ENCODE peak calls at places on chromosomes 13 and 19, in seven cellular contexts. M, R, X, P, W, K and T are unnamed samples.

GRCh38 chr13:97108535-97108910 is 113.6 kb upstream of the MBNL2 start:
- DNase-seq in M (no peak), R (no peak), X (no peak), P (no peak), W (no peak), K (no peak), T (no peak)

GRCh38 chr19:49364083-49364687 is 508 bp downstream of the DKKL1 start:
- DNase-seq in M (no peak), R (no peak), X (no peak), P (no peak), W (no peak), K (no peak), T (no peak)

GRCh38 chr13:27826379-27827353 is 34.4 kb downstream of the GSX1 start:
- DNase-seq in M (peak; percentile 59), R (peak; percentile 60), X (peak; percentile 83), P (peak; percentile 84), W (peak; percentile 69), K (peak; percentile 91), T (peak; percentile 92)

GRCh38 chr13:24338721-24339120 is 29.3 kb downstream of the C1QTNF9 start:
- DNase-seq in M (no peak), R (no peak), X (no peak), P (no peak), W (no peak), K (no peak), T (no peak)

GRCh38 chr13:40095695-40096356 is 440.4 kb downstream of the COG6 start:
- DNase-seq in M (no peak), R (no peak), X (no peak), P (no peak), W (no peak), K (no peak), T (peak; percentile 52)

GRCh38 chr19:33804021-33804799 is 7.5 kb downstream of the KCTD15 start:
- DNase-seq in M (no peak), R (peak; percentile 25), X (no peak), P (no peak), W (no peak), K (no peak), T (no peak)

GRCh38 chr19:54469496-54469934 is 3.6 kb downstream of the CDC42EP5 start:
- DNase-seq in M (no peak), R (no peak), X (no peak), P (no peak), W (no peak), K (no peak), T (no peak)

GRCh38 chr13:91946498-91947070 is 548.2 kb downstream of the GPC5 start:
- DNase-seq in M (no peak), R (no peak), X (no peak), P (no peak), W (no peak), K (peak; percentile 41), T (peak; percentile 63)

GRCh38 chr13:114011226-114011625 is 37.4 kb upstream of the C13orf46 start:
- DNase-seq in M (no peak), R (no peak), X (no peak), P (no peak), W (no peak), K (no peak), T (no peak)

GRCh38 chr13:32791545-32792172 is 205.4 kb downstream of the PDS5B start:
- DNase-seq in M (no peak), R (no peak), X (peak; percentile 72), P (no peak), W (no peak), K (no peak), T (no peak)

GRCh38 chr19:13748169-13748884 is 16.0 kb upstream of the MRI1 start:
- DNase-seq in M (no peak), R (no peak), X (no peak), P (no peak), W (no peak), K (peak; percentile 1), T (peak; percentile 31)

GRCh38 chr19:15279326-15279904 is 47.2 kb upstream of the EPHX3 start:
- DNase-seq in M (no peak), R (no peak), X (no peak), P (no peak), W (no peak), K (no peak), T (peak; percentile 56)

GRCh38 chr19:15283141-15283885 is 49.0 kb downstream of the BRD4 start:
- DNase-seq in M (no peak), R (no peak), X (no peak), P (no peak), W (no peak), K (peak; percentile 19), T (no peak)

GRCh38 chr19:15280048-15280725 is 47.9 kb upstream of the EPHX3 start:
- DNase-seq in M (no peak), R (no peak), X (no peak), P (no peak), W (no peak), K (no peak), T (no peak)

GRCh38 chr19:15282311-15282705 is 50.0 kb downstream of the BRD4 start:
- DNase-seq in M (no peak), R (no peak), X (no peak), P (no peak), W (no peak), K (no peak), T (no peak)

DNA sequence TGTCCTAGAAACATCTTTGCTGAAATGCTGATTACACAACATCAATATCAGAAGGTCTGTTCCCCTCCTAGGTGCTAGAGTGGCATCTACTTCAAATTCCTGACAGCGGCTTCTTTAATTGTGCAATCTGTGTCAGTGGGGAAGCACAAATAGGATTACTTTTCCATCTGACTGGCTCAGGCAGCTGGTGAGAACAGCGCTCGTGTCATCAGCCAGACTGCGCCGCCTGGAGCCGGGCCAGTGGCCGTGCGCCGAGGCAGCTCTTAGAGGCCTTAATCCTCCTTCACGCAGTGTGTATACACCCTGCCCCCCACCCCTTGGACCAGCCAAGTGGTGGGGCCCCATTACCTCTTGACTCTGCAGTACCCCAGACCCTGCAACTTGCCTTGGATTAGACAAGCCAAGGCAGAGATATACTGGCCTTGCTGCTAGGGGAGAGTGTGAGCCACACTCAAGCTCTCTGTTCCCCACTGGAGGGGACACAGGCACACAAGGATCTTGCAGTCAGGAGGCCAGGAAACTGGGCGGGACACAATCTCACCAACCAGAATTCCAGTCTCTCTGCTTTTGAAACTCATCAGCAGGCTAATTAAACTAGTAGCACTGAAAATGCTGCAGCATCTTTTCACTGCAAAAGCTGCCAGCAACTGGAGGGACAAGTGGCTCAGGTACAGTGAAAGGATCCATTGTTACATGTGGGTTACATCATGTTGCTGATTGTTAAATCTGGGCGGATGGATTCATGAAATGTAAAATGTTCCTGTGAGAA is 48.9 kb upstream of the EPHX3 start:
- DNase-seq in M (no peak), R (peak; percentile 71), X (no peak), P (peak; percentile 77), W (peak; percentile 39), K (no peak), T (peak; percentile 96)
- TF ChIP-seq CTCF in M (no peak), R (no peak), X (no peak), P (no peak), W (no peak), K (peak; percentile 29), T (peak; percentile 43)

GRCh38 chr19:43976732-43977131 is 7.3 kb upstream of the ZNF155 start:
- DNase-seq in M (no peak), R (no peak), X (no peak), P (no peak), W (no peak), K (no peak), T (no peak)
- H3K9me3 ChIP-seq in M (no peaks in the 10 kb centered on the region), R (peaks cover 94% of the 10 kb centered on the region), X (no peaks in the 10 kb centered on the region), P (peaks cover 12% of the 10 kb centered on the region), W (no peaks in the 10 kb centered on the region), K (no peaks in the 10 kb centered on the region), T (peaks cover 58% of the 10 kb centered on the region)

GRCh38 chr13:37340911-37341670 is 235.6 kb upstream of the CSNK1A1L start:
- DNase-seq in M (no peak), R (no peak), X (no peak), P (no peak), W (no peak), K (no peak), T (no peak)
- H3K4me3 ChIP-seq in M (no peak overlapping the region), R (no peak overlapping the region), X (no peak overlapping the region), P (no peak overlapping the region), W (no peak overlapping the region), K (no peak overlapping the region), T (no peak overlapping the region)

GRCh38 chr19:29527500-29528328 is 1.9 kb downstream of the VSTM2B start:
- DNase-seq in M (no peak), R (no peak), X (no peak), P (no peak), W (no peak), K (no peak), T (no peak)
- TF ChIP-seq CTCF in M (no peak), R (no peak), X (no peak), P (no peak), W (no peak), K (no peak), T (peak; percentile 54)

GRCh38 chr13:48635478-48635877 is 18.3 kb upstream of the CYSLTR2 start:
- DNase-seq in M (no peak), R (no peak), X (no peak), P (no peak), W (no peak), K (no peak), T (no peak)
- H3K9me3 ChIP-seq in M (peaks cover 13% of the 10 kb centered on the region), R (peaks cover 18% of the 10 kb centered on the region), X (peaks cover 13% of the 10 kb centered on the region), P (peaks cover 9% of the 10 kb centered on the region), W (no peaks in the 10 kb centered on the region), K (no peaks in the 10 kb centered on the region), T (no peaks in the 10 kb centered on the region)

DNA sequence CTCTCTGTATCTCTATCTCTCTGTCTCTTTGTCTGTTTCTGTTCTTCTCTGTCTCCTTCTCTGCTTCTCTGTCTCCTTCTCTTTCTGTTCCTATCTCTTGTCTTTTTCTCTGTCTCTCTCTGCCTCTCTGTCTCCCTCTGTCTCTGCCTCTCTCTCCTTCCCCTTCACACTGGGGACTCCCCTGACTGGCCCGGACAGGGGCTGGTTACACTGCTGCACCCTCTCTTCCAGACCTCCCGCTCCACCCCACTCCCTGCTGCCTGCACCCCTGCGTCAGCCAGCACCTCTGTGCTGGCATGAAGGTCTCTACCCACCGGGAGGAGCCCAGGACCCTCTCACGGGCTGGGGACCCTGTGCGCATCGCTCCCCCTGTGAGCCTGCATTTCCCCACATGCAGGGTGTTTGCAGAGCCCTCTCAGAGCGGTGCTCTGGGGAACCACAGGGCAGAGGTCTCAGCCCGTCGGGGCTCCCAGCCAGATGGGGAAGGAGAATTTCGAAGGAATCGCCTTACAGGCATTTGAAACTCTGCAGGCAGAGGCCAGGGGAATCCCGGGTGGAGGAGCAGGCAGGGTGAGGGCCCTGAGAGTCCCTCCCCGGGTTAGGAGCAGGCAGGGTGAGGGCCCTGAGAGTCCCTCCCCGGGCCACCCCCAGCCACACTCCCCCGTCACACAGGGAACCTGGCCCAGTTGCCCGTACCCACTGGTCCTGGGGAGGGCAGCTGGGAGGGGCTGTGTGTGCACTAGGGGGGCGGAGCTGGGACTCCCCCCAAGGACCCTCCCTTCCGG is 16.1 kb upstream of the TCF3 start:
- DNase-seq in M (no peak), R (no peak), X (no peak), P (no peak), W (peak; percentile 68), K (peak; percentile 44), T (peak; percentile 54)
- H3K4me3 ChIP-seq in M (peak overlapping the region; percentile 34), R (peak overlapping the region; percentile 2), X (no peak overlapping the region), P (no peak overlapping the region), W (peak overlapping the region; percentile 10), K (no peak overlapping the region), T (peak overlapping the region; percentile 6)

GRCh38 chr19:29285878-29286277 is 72.9 kb upstream of the UQCRFS1 start:
- DNase-seq in M (no peak), R (no peak), X (no peak), P (no peak), W (no peak), K (peak; percentile 36), T (peak; percentile 76)
- TF ChIP-seq CTCF in M (no peak), R (no peak), X (peak; percentile 25), P (no peak), W (no peak), K (peak; percentile 14), T (peak; percentile 70)